ENCODE peak calls at places on chromosomes 2 and 18, in eight cellular contexts. One of them, this sample, is unnamed.

GRCh38 chr2:52336951-52337350 is 1305.0 kb upstream of the NRXN1 start:
- DNase-seq in kidney epithelial cell: no peak
- DNase-seq in lower lobe of right lung: no peak
- DNase-seq in A549: no peak
- DNase-seq in fibroblast of lung: no peak
- DNase-seq in cardiac fibroblast: peak
- DNase-seq in Peyer's patch: no peak
- DNase-seq in WERI-Rb-1: no peak
- DNase-seq in this sample: no peak

GRCh38 chr2:182302174-182302573 is 124.7 kb downstream of the PDE1A start:
- DNase-seq in kidney epithelial cell: no peak
- DNase-seq in lower lobe of right lung: no peak
- DNase-seq in A549: no peak
- DNase-seq in fibroblast of lung: peak
- DNase-seq in cardiac fibroblast: peak
- DNase-seq in Peyer's patch: no peak
- DNase-seq in WERI-Rb-1: no peak
- DNase-seq in this sample: peak

GRCh38 chr2:181326605-181327004 is 130.6 kb upstream of the ITGA4 start:
- DNase-seq in kidney epithelial cell: no peak
- DNase-seq in lower lobe of right lung: no peak
- DNase-seq in A549: no peak
- DNase-seq in fibroblast of lung: no peak
- DNase-seq in cardiac fibroblast: no peak
- DNase-seq in Peyer's patch: no peak
- DNase-seq in WERI-Rb-1: no peak
- DNase-seq in this sample: no peak

GRCh38 chr2:98894331-98895000 is 41.6 kb downstream of the CRACDL start:
- DNase-seq in kidney epithelial cell: no peak
- DNase-seq in lower lobe of right lung: no peak
- DNase-seq in A549: no peak
- DNase-seq in fibroblast of lung: no peak
- DNase-seq in cardiac fibroblast: no peak
- DNase-seq in Peyer's patch: no peak
- DNase-seq in WERI-Rb-1: no peak
- DNase-seq in this sample: no peak

GRCh38 chr2:134325696-134326095 is 71.8 kb downstream of the MGAT5 start:
- DNase-seq in kidney epithelial cell: no peak
- DNase-seq in lower lobe of right lung: no peak
- DNase-seq in A549: no peak
- DNase-seq in fibroblast of lung: no peak
- DNase-seq in cardiac fibroblast: no peak
- DNase-seq in Peyer's patch: no peak
- DNase-seq in WERI-Rb-1: no peak
- DNase-seq in this sample: no peak

GRCh38 chr18:51397347-51397962 is 200.0 kb upstream of the MEX3C start:
- DNase-seq in kidney epithelial cell: no peak
- DNase-seq in lower lobe of right lung: no peak
- DNase-seq in A549: no peak
- DNase-seq in fibroblast of lung: no peak
- DNase-seq in cardiac fibroblast: no peak
- DNase-seq in Peyer's patch: no peak
- DNase-seq in WERI-Rb-1: no peak
- DNase-seq in this sample: no peak

GRCh38 chr18:4510709-4511108 is 55.6 kb upstream of the DLGAP1 start:
- DNase-seq in kidney epithelial cell: no peak
- DNase-seq in lower lobe of right lung: no peak
- DNase-seq in A549: peak
- DNase-seq in fibroblast of lung: peak
- DNase-seq in cardiac fibroblast: no peak
- DNase-seq in Peyer's patch: peak
- DNase-seq in WERI-Rb-1: no peak
- DNase-seq in this sample: no peak

GRCh38 chr2:84373866-84374265 is 85.2 kb downstream of the SUCLG1 start:
- DNase-seq in kidney epithelial cell: no peak
- DNase-seq in lower lobe of right lung: no peak
- DNase-seq in A549: no peak
- DNase-seq in fibroblast of lung: no peak
- DNase-seq in cardiac fibroblast: no peak
- DNase-seq in Peyer's patch: no peak
- DNase-seq in WERI-Rb-1: no peak
- DNase-seq in this sample: no peak

GRCh38 chr2:227103583-227103982 is 60.4 kb downstream of the COL4A4 start:
- DNase-seq in kidney epithelial cell: no peak
- DNase-seq in lower lobe of right lung: no peak
- DNase-seq in A549: no peak
- DNase-seq in fibroblast of lung: no peak
- DNase-seq in cardiac fibroblast: no peak
- DNase-seq in Peyer's patch: no peak
- DNase-seq in WERI-Rb-1: no peak
- DNase-seq in this sample: no peak

GRCh38 chr2:11996618-11997017 is 250.2 kb downstream of the LPIN1 start:
- DNase-seq in kidney epithelial cell: no peak
- DNase-seq in lower lobe of right lung: no peak
- DNase-seq in A549: no peak
- DNase-seq in fibroblast of lung: peak
- DNase-seq in cardiac fibroblast: peak
- DNase-seq in Peyer's patch: no peak
- DNase-seq in WERI-Rb-1: no peak
- DNase-seq in this sample: no peak

GRCh38 chr2:11681722-11682589 is 12.0 kb upstream of the NTSR2 start:
- DNase-seq in kidney epithelial cell: no peak
- DNase-seq in lower lobe of right lung: no peak
- DNase-seq in A549: peak
- DNase-seq in fibroblast of lung: no peak
- DNase-seq in cardiac fibroblast: peak
- DNase-seq in Peyer's patch: no peak
- DNase-seq in WERI-Rb-1: peak
- DNase-seq in this sample: no peak

GRCh38 chr2:38245114-38245641 is 131.9 kb downstream of the ATL2 start:
- DNase-seq in kidney epithelial cell: peak
- DNase-seq in lower lobe of right lung: no peak
- DNase-seq in A549: no peak
- DNase-seq in fibroblast of lung: no peak
- DNase-seq in cardiac fibroblast: no peak
- DNase-seq in Peyer's patch: no peak
- DNase-seq in WERI-Rb-1: no peak
- DNase-seq in this sample: peak

GRCh38 chr2:238133499-238134392 is 4.7 kb upstream of the KLHL30 start:
- DNase-seq in kidney epithelial cell: no peak
- DNase-seq in lower lobe of right lung: peak
- DNase-seq in A549: no peak
- DNase-seq in fibroblast of lung: no peak
- DNase-seq in cardiac fibroblast: no peak
- DNase-seq in Peyer's patch: peak
- DNase-seq in WERI-Rb-1: no peak
- DNase-seq in this sample: no peak

GRCh38 chr18:22102948-22103663 is 66.3 kb upstream of the GATA6 start:
- DNase-seq in kidney epithelial cell: no peak
- DNase-seq in lower lobe of right lung: no peak
- DNase-seq in A549: no peak
- DNase-seq in fibroblast of lung: no peak
- DNase-seq in cardiac fibroblast: no peak
- DNase-seq in Peyer's patch: no peak
- DNase-seq in WERI-Rb-1: no peak
- DNase-seq in this sample: no peak

GRCh38 chr2:189763908-189764661 is 1.5 kb upstream of the OSGEPL1 start:
- DNase-seq in kidney epithelial cell: no peak
- DNase-seq in lower lobe of right lung: no peak
- DNase-seq in A549: peak
- DNase-seq in fibroblast of lung: peak
- DNase-seq in cardiac fibroblast: peak
- DNase-seq in Peyer's patch: no peak
- DNase-seq in WERI-Rb-1: peak
- DNase-seq in this sample: no peak

GRCh38 chr2:54084600-54084999 is 30.8 kb upstream of the ACYP2 start:
- DNase-seq in kidney epithelial cell: no peak
- DNase-seq in lower lobe of right lung: no peak
- DNase-seq in A549: peak
- DNase-seq in fibroblast of lung: peak
- DNase-seq in cardiac fibroblast: peak
- DNase-seq in Peyer's patch: no peak
- DNase-seq in WERI-Rb-1: peak
- DNase-seq in this sample: no peak

DNA sequence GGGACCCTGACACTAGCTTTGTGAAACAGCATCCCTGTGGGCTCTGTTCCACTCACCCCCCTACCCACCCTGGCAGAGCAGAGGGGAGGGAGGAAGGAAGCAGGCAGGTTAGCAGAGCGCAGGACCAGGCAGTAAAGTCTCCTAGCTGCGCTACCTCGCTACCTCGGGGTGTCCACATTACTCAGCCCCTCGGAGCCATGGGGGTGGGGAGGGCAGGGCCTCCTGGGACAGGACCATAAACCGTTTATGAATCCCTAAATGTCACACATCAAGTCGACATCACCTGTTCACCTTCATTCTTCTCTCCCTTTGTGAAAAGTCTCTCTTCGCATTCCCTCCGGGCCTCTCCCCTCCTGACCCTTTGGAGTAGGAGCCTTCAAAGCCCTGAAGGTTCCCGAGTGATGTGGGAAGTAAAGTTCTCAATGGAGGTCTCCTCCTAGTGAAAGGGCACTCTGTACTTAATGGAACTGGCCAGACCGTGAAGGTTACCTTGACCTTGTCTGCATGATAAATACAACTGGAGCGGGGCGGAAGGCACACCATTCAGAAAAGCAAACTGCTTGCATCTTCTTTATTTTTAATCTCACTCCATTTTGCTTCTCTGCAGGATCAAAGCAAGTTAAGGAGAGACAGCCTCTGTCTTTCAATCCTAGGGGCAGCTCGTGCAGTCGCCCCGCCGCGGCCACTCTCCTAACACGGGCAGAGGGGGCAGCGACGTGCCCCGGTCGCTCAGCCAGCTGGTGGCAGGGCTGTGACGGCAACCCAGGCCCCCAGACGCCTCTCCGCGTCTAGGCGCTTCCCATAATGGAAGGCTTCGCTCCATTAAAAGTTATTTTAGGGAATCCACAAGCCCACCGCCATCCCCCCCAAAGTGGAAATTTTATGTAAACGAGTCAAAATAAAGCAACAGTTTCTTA is 23.8 kb upstream of the SMAD7 start:
- DNase-seq in kidney epithelial cell: no peak
- DNase-seq in lower lobe of right lung: no peak
- DNase-seq in A549: no peak
- DNase-seq in fibroblast of lung: no peak
- DNase-seq in cardiac fibroblast: no peak
- DNase-seq in Peyer's patch: no peak
- DNase-seq in WERI-Rb-1: peak
- DNase-seq in this sample: no peak
- H3K4me3 ChIP-seq in kidney epithelial cell: peak
- H3K4me3 ChIP-seq in lower lobe of right lung: peak
- H3K4me3 ChIP-seq in A549: peak
- H3K4me3 ChIP-seq in fibroblast of lung: peak
- H3K4me3 ChIP-seq in cardiac fibroblast: peak
- H3K4me3 ChIP-seq in Peyer's patch: no peak
- H3K4me3 ChIP-seq in WERI-Rb-1: peak
- H3K4me3 ChIP-seq in this sample: peak

GRCh38 chr18:34866739-34867138 is 156.6 kb downstream of the DTNA start:
- DNase-seq in kidney epithelial cell: no peak
- DNase-seq in lower lobe of right lung: no peak
- DNase-seq in A549: no peak
- DNase-seq in fibroblast of lung: peak
- DNase-seq in cardiac fibroblast: peak
- DNase-seq in Peyer's patch: no peak
- DNase-seq in WERI-Rb-1: no peak
- DNase-seq in this sample: peak
- TF ChIP-seq CTCF in kidney epithelial cell: peak
- TF ChIP-seq CTCF in lower lobe of right lung: peak
- TF ChIP-seq CTCF in A549: peak
- TF ChIP-seq CTCF in fibroblast of lung: peak
- TF ChIP-seq CTCF in cardiac fibroblast: peak
- TF ChIP-seq CTCF in Peyer's patch: no peak
- TF ChIP-seq CTCF in WERI-Rb-1: peak
- TF ChIP-seq CTCF in this sample: peak

GRCh38 chr18:55402731-55403405 is 185.1 kb downstream of the TCF4 start:
- DNase-seq in kidney epithelial cell: no peak
- DNase-seq in lower lobe of right lung: no peak
- DNase-seq in A549: no peak
- DNase-seq in fibroblast of lung: peak
- DNase-seq in cardiac fibroblast: peak
- DNase-seq in Peyer's patch: no peak
- DNase-seq in WERI-Rb-1: no peak
- DNase-seq in this sample: no peak

GRCh38 chr18:55401275-55401620 is 186.7 kb downstream of the TCF4 start:
- DNase-seq in kidney epithelial cell: no peak
- DNase-seq in lower lobe of right lung: no peak
- DNase-seq in A549: no peak
- DNase-seq in fibroblast of lung: peak
- DNase-seq in cardiac fibroblast: peak
- DNase-seq in Peyer's patch: no peak
- DNase-seq in WERI-Rb-1: no peak
- DNase-seq in this sample: no peak

GRCh38 chr18:55401638-55402191 is 186.3 kb downstream of the TCF4 start:
- DNase-seq in kidney epithelial cell: no peak
- DNase-seq in lower lobe of right lung: no peak
- DNase-seq in A549: peak
- DNase-seq in fibroblast of lung: peak
- DNase-seq in cardiac fibroblast: peak
- DNase-seq in Peyer's patch: no peak
- DNase-seq in WERI-Rb-1: no peak
- DNase-seq in this sample: no peak

GRCh38 chr18:55398858-55399257 is 189.1 kb downstream of the TCF4 start:
- DNase-seq in kidney epithelial cell: no peak
- DNase-seq in lower lobe of right lung: no peak
- DNase-seq in A549: no peak
- DNase-seq in fibroblast of lung: peak
- DNase-seq in cardiac fibroblast: no peak
- DNase-seq in Peyer's patch: no peak
- DNase-seq in WERI-Rb-1: no peak
- DNase-seq in this sample: no peak

DNA sequence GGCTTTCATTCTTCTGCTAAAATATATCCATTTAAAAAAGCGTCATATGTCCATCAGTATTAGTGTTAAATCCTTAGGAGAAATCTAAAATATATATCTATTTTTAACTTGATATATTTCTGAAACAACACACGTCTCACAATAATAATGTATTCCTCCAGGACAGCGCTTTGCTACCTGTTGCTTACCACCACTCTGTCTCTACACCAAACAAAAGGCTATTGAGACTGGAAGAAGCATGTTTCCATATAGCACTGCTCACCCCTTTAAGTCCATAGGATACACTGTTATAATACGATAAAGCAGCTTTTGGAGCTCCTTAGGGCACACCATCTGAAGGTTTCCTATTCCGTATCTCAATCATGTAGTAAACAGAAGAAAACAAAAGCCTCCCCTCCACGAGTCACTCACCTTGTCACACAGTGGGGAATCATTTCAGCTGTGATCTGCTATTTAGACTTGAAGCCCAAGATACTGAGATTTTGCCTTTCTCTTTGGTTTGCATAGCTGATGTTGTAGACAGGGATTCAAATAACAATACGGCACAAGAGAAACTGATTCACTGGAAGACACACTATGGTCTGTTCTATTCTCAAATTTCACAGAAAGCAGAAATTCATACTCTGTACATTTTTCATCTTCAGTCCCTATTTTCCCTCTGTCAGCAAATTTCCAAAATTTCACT is 187.3 kb downstream of the TCF4 start:
- DNase-seq in kidney epithelial cell: no peak
- DNase-seq in lower lobe of right lung: no peak
- DNase-seq in A549: no peak
- DNase-seq in fibroblast of lung: peak
- DNase-seq in cardiac fibroblast: peak
- DNase-seq in Peyer's patch: no peak
- DNase-seq in WERI-Rb-1: no peak
- DNase-seq in this sample: no peak
- H3K4me3 ChIP-seq in kidney epithelial cell: no peak
- H3K4me3 ChIP-seq in lower lobe of right lung: peak
- H3K4me3 ChIP-seq in A549: no peak
- H3K4me3 ChIP-seq in fibroblast of lung: peak
- H3K4me3 ChIP-seq in cardiac fibroblast: peak
- H3K4me3 ChIP-seq in Peyer's patch: no peak
- H3K4me3 ChIP-seq in WERI-Rb-1: no peak
- H3K4me3 ChIP-seq in this sample: peak

GRCh38 chr2:158922610-158923009 is 45.8 kb upstream of the TANC1 start:
- DNase-seq in kidney epithelial cell: no peak
- DNase-seq in lower lobe of right lung: no peak
- DNase-seq in A549: no peak
- DNase-seq in fibroblast of lung: no peak
- DNase-seq in cardiac fibroblast: no peak
- DNase-seq in Peyer's patch: no peak
- DNase-seq in WERI-Rb-1: no peak
- DNase-seq in this sample: no peak
- TF ChIP-seq CTCF in kidney epithelial cell: no peak
- TF ChIP-seq CTCF in lower lobe of right lung: no peak
- TF ChIP-seq CTCF in A549: no peak
- TF ChIP-seq CTCF in fibroblast of lung: no peak
- TF ChIP-seq CTCF in cardiac fibroblast: no peak
- TF ChIP-seq CTCF in Peyer's patch: no peak
- TF ChIP-seq CTCF in WERI-Rb-1: no peak
- TF ChIP-seq CTCF in this sample: no peak